ENCODE peak calls at places on chromosomes 4 and X, in eight cellular contexts. One of them, this sample, is unnamed.
A peak's percentile ranks its signal among the peaks of the same experiment; 100 is the strongest.

GRCh38 chrX:137926090-137926489 is 360.2 kb downstream of the ZIC3 start:
- DNase-seq in NCI-H1092: peak; percentile 15
- DNase-seq in central memory CD4-positive, alpha-beta T cell: no peak
- DNase-seq in NCI-H345: no peak
- DNase-seq in ovary: no peak
- DNase-seq in lower leg skin: no peak
- DNase-seq in H54: no peak
- DNase-seq in EH: no peak
- DNase-seq in this sample: no peak

GRCh38 chr4:52091811-52092210 is 40.7 kb downstream of the SPATA18 start:
- DNase-seq in EH: peak; percentile 55
- DNase-seq in H54: no peak
- DNase-seq in ovary: no peak
- DNase-seq in lower leg skin: no peak
- DNase-seq in NCI-H1092: no peak
- DNase-seq in NCI-H345: no peak
- DNase-seq in central memory CD4-positive, alpha-beta T cell: no peak
- DNase-seq in this sample: no peak

GRCh38 chrX:68835104-68835442 is 6.3 kb downstream of the EFNB1 start:
- DNase-seq in ovary: no peak
- DNase-seq in EH: no peak
- DNase-seq in NCI-H1092: no peak
- DNase-seq in lower leg skin: no peak
- DNase-seq in central memory CD4-positive, alpha-beta T cell: no peak
- DNase-seq in NCI-H345: no peak
- DNase-seq in H54: no peak
- DNase-seq in this sample: no peak

GRCh38 chrX:6041630-6042029 is 187.0 kb downstream of the NLGN4X start:
- DNase-seq in central memory CD4-positive, alpha-beta T cell: no peak
- DNase-seq in lower leg skin: no peak
- DNase-seq in NCI-H1092: no peak
- DNase-seq in NCI-H345: no peak
- DNase-seq in H54: no peak
- DNase-seq in EH: peak; percentile 0
- DNase-seq in ovary: no peak
- DNase-seq in this sample: no peak

GRCh38 chr4:139809207-139810157 is 143.9 kb downstream of the MGST2 start:
- DNase-seq in central memory CD4-positive, alpha-beta T cell: no peak
- DNase-seq in lower leg skin: no peak
- DNase-seq in EH: no peak
- DNase-seq in NCI-H1092: no peak
- DNase-seq in ovary: no peak
- DNase-seq in NCI-H345: no peak
- DNase-seq in H54: no peak
- DNase-seq in this sample: no peak

GRCh38 chr4:56727150-56727549 is 46.1 kb upstream of the HOPX start:
- DNase-seq in central memory CD4-positive, alpha-beta T cell: no peak
- DNase-seq in NCI-H345: no peak
- DNase-seq in lower leg skin: no peak
- DNase-seq in NCI-H1092: no peak
- DNase-seq in EH: no peak
- DNase-seq in H54: no peak
- DNase-seq in ovary: no peak
- DNase-seq in this sample: no peak

GRCh38 chrX:8404443-8404842 is 60.2 kb upstream of the VCX3B start:
- DNase-seq in ovary: no peak
- DNase-seq in lower leg skin: no peak
- DNase-seq in NCI-H1092: no peak
- DNase-seq in EH: no peak
- DNase-seq in H54: no peak
- DNase-seq in central memory CD4-positive, alpha-beta T cell: no peak
- DNase-seq in NCI-H345: no peak
- DNase-seq in this sample: no peak

GRCh38 chr4:133148690-133149363 is at the start of gene PCDH10:
- DNase-seq in ovary: peak; percentile 70
- DNase-seq in NCI-H1092: peak; percentile 56
- DNase-seq in H54: no peak
- DNase-seq in EH: peak; percentile 94
- DNase-seq in central memory CD4-positive, alpha-beta T cell: no peak
- DNase-seq in lower leg skin: peak; percentile 96
- DNase-seq in NCI-H345: peak; percentile 97
- DNase-seq in this sample: peak; percentile 95

GRCh38 chrX:111581086-111581485 is 69.6 kb downstream of the SERTM2 start:
- DNase-seq in NCI-H345: no peak
- DNase-seq in ovary: no peak
- DNase-seq in central memory CD4-positive, alpha-beta T cell: no peak
- DNase-seq in EH: no peak
- DNase-seq in lower leg skin: no peak
- DNase-seq in H54: no peak
- DNase-seq in NCI-H1092: no peak
- DNase-seq in this sample: no peak

GRCh38 chr4:123699823-123700822 is 303.5 kb downstream of the SPRY1 start:
- DNase-seq in H54: no peak
- DNase-seq in lower leg skin: no peak
- DNase-seq in NCI-H345: no peak
- DNase-seq in central memory CD4-positive, alpha-beta T cell: no peak
- DNase-seq in ovary: no peak
- DNase-seq in EH: peak; percentile 97
- DNase-seq in NCI-H1092: no peak
- DNase-seq in this sample: no peak

GRCh38 chr4:112183252-112183651 is 38.0 kb downstream of the FAM241A start:
- DNase-seq in EH: no peak
- DNase-seq in ovary: no peak
- DNase-seq in central memory CD4-positive, alpha-beta T cell: peak; percentile 32
- DNase-seq in NCI-H345: no peak
- DNase-seq in NCI-H1092: no peak
- DNase-seq in H54: no peak
- DNase-seq in lower leg skin: no peak
- DNase-seq in this sample: no peak

This sample was measured in D341Med.